ENCODE peak calls at places on chromosomes 3 and 15, in four cellular contexts. A is D341Med, F is heart right ventricle, T is naive B cell. R is an unnamed sample.

GRCh38 chr3:167497903-167498302 is 24.1 kb upstream of the SERPINI2 start:
- DNase-seq in A (no peak), F (no peak), T (no peak), R (no peak)

GRCh38 chr3:177725165-177725564 is 527.9 kb upstream of the TBL1XR1 start:
- DNase-seq in A (no peak), F (no peak), T (no peak), R (no peak)

GRCh38 chr3:166785851-166786250 is 594.2 kb downstream of the ZBBX start:
- DNase-seq in A (no peak), F (no peak), T (no peak), R (no peak)

GRCh38 chr15:43977072-43977884 is 150.5 kb downstream of the WDR76 start:
- DNase-seq in A (no peak), F (no peak), T (no peak), R (no peak)

GRCh38 chr15:31932581-31932980 is 97.7 kb upstream of the CHRNA7 start:
- DNase-seq in A (no peak), F (no peak), T (no peak), R (no peak)

GRCh38 chr15:49223536-49224274 is 53.7 kb downstream of the GALK2 start:
- DNase-seq in A (no peak), F (no peak), T (no peak), R (no peak)

GRCh38 chr3:25508901-25509300 is 80.8 kb downstream of the RARB start:
- DNase-seq in A (no peak), F (no peak), T (no peak), R (no peak)

GRCh38 chr3:104598848-104599501 is 767.7 kb upstream of the ALCAM start:
- DNase-seq in A (no peak), F (no peak), T (no peak), R (no peak)